ENCODE peak calls at places on chromosomes 11 and 22, in eight cellular contexts. W is endodermal cell; T is neural crest cell; N is stimulated activated CD4-positive, alpha-beta T cell treated with anti-CD3 and anti-CD28 coated beads, Interleukin-1b, Interleukin-23, amount 100 ng/mL, for 24 hours; X is midbrain; L is EH; O is NCI-H748 treated with DMSO at 0.1 percent for 48 hours; J is lower leg skin. G is an unnamed sample.
A peak's percentile ranks its signal among the peaks of the same experiment; 100 is the strongest.

GRCh38 chr22:46499798-46500174 is 37.6 kb downstream of the CELSR1 start:
- DNase-seq in T (no peak), W (peak; percentile 66), J (no peak), N (no peak), O (no peak), L (no peak), X (no peak), G (no peak)

GRCh38 chr11:105268404-105269062 is 129.0 kb upstream of the CARD18 start:
- DNase-seq in T (no peak), J (no peak), X (no peak), W (no peak), N (no peak), L (no peak), O (no peak), G (no peak)

GRCh38 chr22:50136431-50137047 is 34.0 kb upstream of the PANX2 start:
- DNase-seq in T (no peak), W (no peak), J (no peak), N (no peak), O (peak; percentile 16), L (no peak), X (no peak), G (no peak)

GRCh38 chr11:102384419-102385052 is 37.5 kb downstream of the BIRC2 start:
- DNase-seq in J (no peak), N (no peak), O (no peak), X (no peak), W (peak; percentile 48), T (no peak), L (no peak), G (no peak)

GRCh38 chr22:19799322-19800190 is 39.0 kb downstream of the TBX1 start:
- DNase-seq in T (no peak), W (no peak), X (no peak), J (no peak), L (peak; percentile 98), O (no peak), N (no peak), G (no peak)

GRCh38 chr11:120068114-120068573 is 69.8 kb downstream of the TRIM29 start:
- DNase-seq in N (no peak), J (no peak), O (no peak), W (peak; percentile 33), X (no peak), L (peak; percentile 73), T (no peak), G (no peak)

GRCh38 chr11:11731311-11732083 is 109.7 kb upstream of the GALNT18 start:
- DNase-seq in J (no peak), T (no peak), W (no peak), L (peak; percentile 53), X (no peak), N (no peak), O (peak; percentile 78), G (no peak)

GRCh38 chr22:29039148-29039547 is 22.5 kb downstream of the C22orf31 start:
- DNase-seq in X (no peak), T (no peak), N (no peak), L (no peak), O (no peak), W (no peak), J (no peak), G (no peak)

GRCh38 chr11:87926250-87926970 is 248.8 kb downstream of the RAB38 start:
- DNase-seq in T (no peak), L (peak; percentile 80), J (no peak), N (no peak), O (no peak), W (peak; percentile 63), X (no peak), G (no peak)

GRCh38 chr22:48927591-48927990 is 900.1 kb downstream of the BRD1 start:
- DNase-seq in T (no peak), J (no peak), O (no peak), L (no peak), W (no peak), X (no peak), N (no peak), G (no peak)

GRCh38 chr22:19576460-19577421 is 52.5 kb upstream of the CLDN5 start:
- DNase-seq in L (peak; percentile 83), T (no peak), W (peak; percentile 75), O (no peak), J (no peak), X (no peak), N (peak; percentile 66), G (no peak)

GRCh38 chr22:43782448-43782847 is 29.7 kb downstream of the EFCAB6 start:
- DNase-seq in J (no peak), O (no peak), L (no peak), T (no peak), N (no peak), X (no peak), W (no peak), G (no peak)

G was measured in NCI-H1048.